ENCODE peak calls at places on chromosomes 7 and 10, in ten cellular contexts. Y is heart left ventricle, K is neural progenitor cell, M is spleen, H is osteoblast, I is body of pancreas, P is tibial artery, Q is endodermal cell, O is colonic mucosa, F is Panc1. S is an unnamed sample.

GRCh38 chr7:351256-351655 is 61.3 kb downstream of the FOXL3 start:
- DNase-seq in K (no peak), P (no peak), O (no peak), H (no peak), Y (no peak), F (no peak), I (no peak), M (peak; percentile 85), Q (no peak), S (no peak)

GRCh38 chr10:78571286-78571685 is 497.5 kb upstream of the ZMIZ1 start:
- DNase-seq in P (no peak), O (no peak), H (no peak), Y (no peak), K (no peak), Q (no peak), I (no peak), F (no peak), M (no peak), S (no peak)

GRCh38 chr10:16950686-16951681 is 133.8 kb upstream of the RSU1 start:
- DNase-seq in I (peak; percentile 18), M (no peak), F (no peak), O (no peak), Q (peak; percentile 86), K (peak; percentile 83), P (no peak), H (peak; percentile 83), Y (no peak), S (no peak)

GRCh38 chr7:130901209-130901783 is 167.3 kb upstream of the KLF14 start:
- DNase-seq in P (peak; percentile 60), F (peak; percentile 76), H (peak; percentile 85), I (peak; percentile 65), M (no peak), Y (peak; percentile 73), K (peak; percentile 66), O (peak; percentile 80), Q (no peak), S (no peak)

GRCh38 chr7:100875356-100875751 is 451 bp downstream of the SRRT start:
- DNase-seq in I (peak; percentile 47), H (peak; percentile 84), O (no peak), K (peak; percentile 47), Q (no peak), P (no peak), M (no peak), F (no peak), Y (no peak), S (no peak)

GRCh38 chr10:3525832-3526449 is 259.1 kb downstream of the KLF6 start:
- DNase-seq in F (peak; percentile 32), H (peak; percentile 94), O (peak; percentile 26), I (peak; percentile 10), Q (no peak), M (no peak), K (no peak), P (peak; percentile 70), Y (no peak), S (no peak)

GRCh38 chr7:25835191-25835590 is 316.8 kb upstream of the NFE2L3 start:
- DNase-seq in Q (no peak), F (no peak), P (no peak), Y (no peak), O (no peak), I (no peak), K (no peak), H (no peak), M (no peak), S (no peak)

GRCh38 chr7:139958599-139959380 is 104.0 kb downstream of the PARP12 start:
- DNase-seq in Y (no peak), Q (no peak), O (no peak), F (no peak), M (no peak), H (no peak), K (no peak), I (no peak), P (no peak), S (no peak)

GRCh38 chr7:39592586-39592985 is 26.4 kb downstream of the YAE1 start:
- DNase-seq in F (no peak), H (peak; percentile 88), M (no peak), K (no peak), Q (no peak), O (no peak), P (no peak), I (no peak), Y (no peak), S (no peak)

GRCh38 chr10:96714031-96714590 is 6.2 kb downstream of the PIK3AP1 start:
- DNase-seq in K (no peak), I (no peak), P (no peak), F (no peak), O (no peak), Y (no peak), Q (no peak), H (no peak), M (no peak), S (no peak)

GRCh38 chr10:131354380-131354779 is 42.9 kb upstream of the TCERG1L start:
- DNase-seq in P (no peak), M (no peak), O (no peak), F (no peak), Q (peak; percentile 82), I (peak; percentile 18), Y (no peak), H (no peak), K (peak; percentile 86), S (no peak)

GRCh38 chr7:22601028-22601795 is 101.2 kb upstream of the STEAP1B start:
- DNase-seq in Q (no peak), Y (no peak), H (no peak), P (no peak), M (no peak), K (no peak), I (no peak), O (no peak), F (no peak), S (no peak)

GRCh38 chr7:16347461-16348192 is 73.7 kb downstream of the CRPPA start:
- DNase-seq in Q (no peak), M (no peak), P (no peak), K (peak; percentile 49), H (no peak), O (no peak), Y (no peak), F (no peak), I (no peak), S (no peak)

GRCh38 chr7:20447021-20447420 is 116.3 kb downstream of the ITGB8 start:
- DNase-seq in K (no peak), M (no peak), P (no peak), Q (no peak), Y (no peak), H (no peak), I (no peak), F (no peak), O (no peak), S (no peak)

GRCh38 chr7:20454202-20454601 is 123.5 kb downstream of the ITGB8 start:
- DNase-seq in O (no peak), K (no peak), M (no peak), P (no peak), H (no peak), Y (no peak), Q (no peak), F (no peak), I (no peak), S (no peak)

GRCh38 chr7:20449146-20449648 is 118.5 kb downstream of the ITGB8 start:
- DNase-seq in Y (no peak), P (no peak), M (no peak), Q (no peak), H (peak; percentile 48), O (no peak), K (no peak), F (no peak), I (no peak), S (no peak)

DNA sequence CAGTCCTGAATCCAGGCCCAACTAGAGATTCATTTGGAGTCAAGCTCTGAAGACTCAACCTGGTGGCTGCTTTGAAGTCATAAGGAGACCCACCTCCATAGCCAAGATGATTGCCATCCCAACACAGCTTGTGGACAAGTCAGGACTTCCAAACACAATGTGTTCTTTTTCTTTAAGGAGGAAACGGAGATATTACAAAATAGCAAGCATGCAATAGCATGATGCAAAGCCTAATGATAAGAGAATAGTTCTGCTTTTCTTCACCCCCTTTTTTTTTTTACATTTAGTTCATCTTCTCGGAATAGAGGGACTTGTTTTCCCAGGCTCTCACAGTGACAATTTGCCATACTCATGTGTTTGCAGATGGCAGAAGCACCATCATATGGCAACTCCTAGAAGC is 119.8 kb downstream of the ITGB8 start:
- DNase-seq in Q (no peak), I (no peak), M (no peak), F (no peak), Y (no peak), H (no peak), P (no peak), O (no peak), K (no peak), S (no peak)
- H3K4me3 ChIP-seq in Q (no peak overlapping the region), I (no peak overlapping the region), M (no peak overlapping the region), F (no peak overlapping the region), Y (no peak overlapping the region), H (no peak overlapping the region), P (no peak overlapping the region), O (no peak overlapping the region), K (no peak overlapping the region), S (no peak overlapping the region)

DNA sequence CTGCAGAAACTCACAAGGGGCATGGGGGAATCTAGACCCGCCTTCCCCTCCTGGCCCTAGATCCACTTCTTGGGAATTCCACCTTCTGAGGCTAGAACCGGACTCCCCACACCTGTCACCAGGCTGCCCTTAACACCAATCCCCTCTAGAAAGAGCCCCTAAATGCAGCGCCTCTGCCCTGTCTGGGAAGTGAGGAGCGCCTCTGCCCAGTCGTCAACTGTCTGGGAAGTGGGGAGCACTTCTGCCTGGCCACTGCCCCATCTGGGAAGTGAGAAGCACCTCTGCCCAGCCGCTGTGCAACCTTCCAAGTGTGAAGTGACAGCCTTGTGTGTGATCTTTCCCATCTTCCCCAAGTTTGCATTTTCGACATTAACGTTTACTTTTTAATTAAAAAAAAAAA is 8.8 kb downstream of the RCC1L start:
- DNase-seq in I (no peak), P (no peak), Q (no peak), H (no peak), O (no peak), F (no peak), K (no peak), M (peak; percentile 29), Y (no peak), S (no peak)
- H3K36me3 ChIP-seq in I (peaks cover 50% of the 10 kb centered on the region), P (peaks cover 85% of the 10 kb centered on the region), Q (peaks cover 74% of the 10 kb centered on the region), H (peaks cover 69% of the 10 kb centered on the region), O (peaks cover 12% of the 10 kb centered on the region), F (no peaks in the 10 kb centered on the region), K (no peaks in the 10 kb centered on the region), M (peaks cover 99% of the 10 kb centered on the region), Y (peaks cover 98% of the 10 kb centered on the region), S (peaks cover 18% of the 10 kb centered on the region)

DNA sequence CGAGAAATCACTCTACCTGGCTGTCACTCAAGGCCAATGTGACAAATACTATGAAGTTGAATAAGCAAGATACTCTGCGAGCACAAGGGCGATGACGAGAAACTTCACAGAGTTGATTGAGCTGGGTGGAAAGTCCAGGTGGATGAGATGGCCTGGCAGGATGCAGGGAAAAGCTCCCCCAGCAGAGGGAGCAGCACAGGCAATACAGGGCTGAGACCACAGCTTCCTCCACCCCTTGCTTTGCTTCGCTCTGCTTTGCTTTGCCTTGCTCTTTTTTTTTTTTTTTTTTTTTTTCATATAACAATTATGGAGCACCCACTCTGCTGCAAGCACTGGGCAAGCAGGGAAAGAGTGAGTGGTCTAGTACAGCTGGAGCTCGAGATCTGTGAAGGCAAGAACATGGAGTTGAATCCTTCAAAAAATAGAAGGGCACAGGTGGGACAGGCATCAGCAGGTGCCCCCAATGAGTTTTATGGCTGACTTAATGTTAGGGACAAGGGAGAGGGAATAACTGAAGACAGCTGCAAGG is 88.3 kb downstream of the CABCOCO1 start:
- DNase-seq in H (peak; percentile 37), K (peak; percentile 68), Y (peak; percentile 64), I (peak; percentile 89), P (peak; percentile 34), O (peak; percentile 89), F (no peak), M (peak; percentile 86), Q (peak; percentile 92), S (peak; percentile 31)
- TF ChIP-seq CTCF in H (peak; percentile 87), K (peak; percentile 65), Y (peak; percentile 67), I (peak; percentile 88), P (peak; percentile 30), O (peak; percentile 69), F (peak; percentile 85), M (peak; percentile 47), Q (peak; percentile 86), S (peak; percentile 90)

GRCh38 chr7:157851501-157852067 is 514.8 kb downstream of the DNAJB6 start:
- DNase-seq in Q (peak; percentile 90), F (no peak), Y (peak; percentile 81), M (peak; percentile 91), I (peak; percentile 63), H (no peak), O (peak; percentile 64), K (peak; percentile 86), P (peak; percentile 74), S (no peak)
- H3K4me3 ChIP-seq in Q (no peak overlapping the region), F (peak overlapping the region; percentile 15), Y (no peak overlapping the region), M (no peak overlapping the region), I (no peak overlapping the region), H (no peak overlapping the region), O (no peak overlapping the region), K (no peak overlapping the region), P (no peak overlapping the region), S (no peak overlapping the region)